ENCODE peak calls at places on chromosomes 5 and 9, in four cellular contexts. One of them, this sample, is unnamed.

GRCh38 chr5:119074419-119074818 is 3.5 kb downstream of the DMXL1 start:
- DNase-seq in GM12878: peak
- DNase-seq in stimulated activated CD4-positive, alpha-beta T cell treated with anti-CD3 and anti-CD28 coated beads, Interleukin-4, amount 100 ng/mL, for 1 hour: no peak
- DNase-seq in AG09319: no peak
- DNase-seq in this sample: no peak

GRCh38 chr9:2859776-2860379 is 16.0 kb upstream of the PUM3 start:
- DNase-seq in GM12878: no peak
- DNase-seq in stimulated activated CD4-positive, alpha-beta T cell treated with anti-CD3 and anti-CD28 coated beads, Interleukin-4, amount 100 ng/mL, for 1 hour: peak
- DNase-seq in AG09319: no peak
- DNase-seq in this sample: peak

GRCh38 chr5:143755969-143756368 is 56.0 kb upstream of the HMHB1 start:
- DNase-seq in GM12878: no peak
- DNase-seq in stimulated activated CD4-positive, alpha-beta T cell treated with anti-CD3 and anti-CD28 coated beads, Interleukin-4, amount 100 ng/mL, for 1 hour: no peak
- DNase-seq in AG09319: no peak
- DNase-seq in this sample: no peak

GRCh38 chr9:82202808-82203207 is 214.2 kb downstream of the SPATA31D1 start:
- DNase-seq in GM12878: no peak
- DNase-seq in stimulated activated CD4-positive, alpha-beta T cell treated with anti-CD3 and anti-CD28 coated beads, Interleukin-4, amount 100 ng/mL, for 1 hour: no peak
- DNase-seq in AG09319: no peak
- DNase-seq in this sample: peak

GRCh38 chr5:121968910-121969607 is 7.3 kb downstream of the SRFBP1 start:
- DNase-seq in GM12878: no peak
- DNase-seq in stimulated activated CD4-positive, alpha-beta T cell treated with anti-CD3 and anti-CD28 coated beads, Interleukin-4, amount 100 ng/mL, for 1 hour: no peak
- DNase-seq in AG09319: peak
- DNase-seq in this sample: peak

GRCh38 chr5:348726-349125 is 27.2 kb downstream of the AHRR start:
- DNase-seq in GM12878: no peak
- DNase-seq in stimulated activated CD4-positive, alpha-beta T cell treated with anti-CD3 and anti-CD28 coated beads, Interleukin-4, amount 100 ng/mL, for 1 hour: no peak
- DNase-seq in AG09319: no peak
- DNase-seq in this sample: no peak

GRCh38 chr9:27475057-27475456 is 49.0 kb upstream of the IFNK start:
- DNase-seq in GM12878: no peak
- DNase-seq in stimulated activated CD4-positive, alpha-beta T cell treated with anti-CD3 and anti-CD28 coated beads, Interleukin-4, amount 100 ng/mL, for 1 hour: no peak
- DNase-seq in AG09319: no peak
- DNase-seq in this sample: no peak

GRCh38 chr5:142960309-142960696 is 190.1 kb downstream of the ARHGAP26 start:
- DNase-seq in GM12878: no peak
- DNase-seq in stimulated activated CD4-positive, alpha-beta T cell treated with anti-CD3 and anti-CD28 coated beads, Interleukin-4, amount 100 ng/mL, for 1 hour: no peak
- DNase-seq in AG09319: peak
- DNase-seq in this sample: no peak

GRCh38 chr5:1202798-1203185 is 1.4 kb downstream of the SLC6A19 start:
- DNase-seq in GM12878: no peak
- DNase-seq in stimulated activated CD4-positive, alpha-beta T cell treated with anti-CD3 and anti-CD28 coated beads, Interleukin-4, amount 100 ng/mL, for 1 hour: no peak
- DNase-seq in AG09319: no peak
- DNase-seq in this sample: no peak

GRCh38 chr9:6090272-6090671 is 74.8 kb upstream of the RANBP6 start:
- DNase-seq in GM12878: no peak
- DNase-seq in stimulated activated CD4-positive, alpha-beta T cell treated with anti-CD3 and anti-CD28 coated beads, Interleukin-4, amount 100 ng/mL, for 1 hour: no peak
- DNase-seq in AG09319: no peak
- DNase-seq in this sample: no peak

GRCh38 chr9:112029921-112030444 is 133.4 kb downstream of the UGCG start:
- DNase-seq in GM12878: no peak
- DNase-seq in stimulated activated CD4-positive, alpha-beta T cell treated with anti-CD3 and anti-CD28 coated beads, Interleukin-4, amount 100 ng/mL, for 1 hour: no peak
- DNase-seq in AG09319: no peak
- DNase-seq in this sample: no peak

GRCh38 chr5:170427672-170428236 is 38.6 kb upstream of the KCNMB1 start:
- DNase-seq in GM12878: no peak
- DNase-seq in stimulated activated CD4-positive, alpha-beta T cell treated with anti-CD3 and anti-CD28 coated beads, Interleukin-4, amount 100 ng/mL, for 1 hour: no peak
- DNase-seq in AG09319: no peak
- DNase-seq in this sample: no peak

GRCh38 chr9:76658510-76659231 is 105.6 kb upstream of the PCA3 start:
- DNase-seq in GM12878: no peak
- DNase-seq in stimulated activated CD4-positive, alpha-beta T cell treated with anti-CD3 and anti-CD28 coated beads, Interleukin-4, amount 100 ng/mL, for 1 hour: no peak
- DNase-seq in AG09319: peak
- DNase-seq in this sample: no peak

GRCh38 chr9:112332272-112332671 is 1.1 kb downstream of the PTBP3 start:
- DNase-seq in GM12878: no peak
- DNase-seq in stimulated activated CD4-positive, alpha-beta T cell treated with anti-CD3 and anti-CD28 coated beads, Interleukin-4, amount 100 ng/mL, for 1 hour: no peak
- DNase-seq in AG09319: no peak
- DNase-seq in this sample: no peak

GRCh38 chr5:174903333-174903732 is 179.0 kb downstream of the MSX2 start:
- DNase-seq in GM12878: no peak
- DNase-seq in stimulated activated CD4-positive, alpha-beta T cell treated with anti-CD3 and anti-CD28 coated beads, Interleukin-4, amount 100 ng/mL, for 1 hour: no peak
- DNase-seq in AG09319: no peak
- DNase-seq in this sample: no peak

GRCh38 chr5:36703245-36703860 is 96.9 kb downstream of the SLC1A3 start:
- DNase-seq in GM12878: no peak
- DNase-seq in stimulated activated CD4-positive, alpha-beta T cell treated with anti-CD3 and anti-CD28 coated beads, Interleukin-4, amount 100 ng/mL, for 1 hour: no peak
- DNase-seq in AG09319: peak
- DNase-seq in this sample: no peak

GRCh38 chr5:130138406-130139060 is 234.3 kb downstream of the CHSY3 start:
- DNase-seq in GM12878: no peak
- DNase-seq in stimulated activated CD4-positive, alpha-beta T cell treated with anti-CD3 and anti-CD28 coated beads, Interleukin-4, amount 100 ng/mL, for 1 hour: no peak
- DNase-seq in AG09319: no peak
- DNase-seq in this sample: peak

GRCh38 chr5:36570268-36570667 is 36.1 kb upstream of the SLC1A3 start:
- DNase-seq in GM12878: no peak
- DNase-seq in stimulated activated CD4-positive, alpha-beta T cell treated with anti-CD3 and anti-CD28 coated beads, Interleukin-4, amount 100 ng/mL, for 1 hour: no peak
- DNase-seq in AG09319: no peak
- DNase-seq in this sample: no peak

GRCh38 chr9:109320338-109320733 is 523 bp downstream of the EPB41L4B start:
- DNase-seq in GM12878: no peak
- DNase-seq in stimulated activated CD4-positive, alpha-beta T cell treated with anti-CD3 and anti-CD28 coated beads, Interleukin-4, amount 100 ng/mL, for 1 hour: no peak
- DNase-seq in AG09319: no peak
- DNase-seq in this sample: no peak

GRCh38 chr9:112002847-112003457 is 106.3 kb downstream of the UGCG start:
- DNase-seq in GM12878: no peak
- DNase-seq in stimulated activated CD4-positive, alpha-beta T cell treated with anti-CD3 and anti-CD28 coated beads, Interleukin-4, amount 100 ng/mL, for 1 hour: no peak
- DNase-seq in AG09319: no peak
- DNase-seq in this sample: no peak

GRCh38 chr5:83430130-83431010 is 41.2 kb upstream of the VCAN start:
- DNase-seq in GM12878: peak
- DNase-seq in stimulated activated CD4-positive, alpha-beta T cell treated with anti-CD3 and anti-CD28 coated beads, Interleukin-4, amount 100 ng/mL, for 1 hour: peak
- DNase-seq in AG09319: no peak
- DNase-seq in this sample: no peak

GRCh38 chr5:67510204-67510603 is 313.6 kb upstream of the CD180 start:
- DNase-seq in GM12878: no peak
- DNase-seq in stimulated activated CD4-positive, alpha-beta T cell treated with anti-CD3 and anti-CD28 coated beads, Interleukin-4, amount 100 ng/mL, for 1 hour: no peak
- DNase-seq in AG09319: no peak
- DNase-seq in this sample: no peak

GRCh38 chr9:109556786-109557185 is 58.7 kb upstream of the PTPN3 start:
- DNase-seq in GM12878: no peak
- DNase-seq in stimulated activated CD4-positive, alpha-beta T cell treated with anti-CD3 and anti-CD28 coated beads, Interleukin-4, amount 100 ng/mL, for 1 hour: no peak
- DNase-seq in AG09319: no peak
- DNase-seq in this sample: no peak

GRCh38 chr5:120778491-120779293 is 314.6 kb downstream of the PRR16 start:
- DNase-seq in GM12878: no peak
- DNase-seq in stimulated activated CD4-positive, alpha-beta T cell treated with anti-CD3 and anti-CD28 coated beads, Interleukin-4, amount 100 ng/mL, for 1 hour: no peak
- DNase-seq in AG09319: peak
- DNase-seq in this sample: peak